ENCODE peak calls at places on chromosomes 1 and 21, in ten cellular contexts. X, E, O, C, Q, H, R, M, P and A are unnamed samples.

GRCh38 chr21:41465176-41465781 is 39.2 kb downstream of the MX1 start:
- DNase-seq in X (no peak), E (no peak), O (no peak), C (no peak), Q (no peak), H (no peak), R (no peak), M (no peak), P (no peak), A (no peak)

GRCh38 chr1:15950763-15951295 is 25.1 kb downstream of the ZBTB17 start:
- DNase-seq in X (no peak), E (no peak), O (peak; percentile 80), C (no peak), Q (no peak), H (peak; percentile 77), R (no peak), M (no peak), P (peak; percentile 66), A (no peak)

GRCh38 chr1:235411489-235412486 is 44.6 kb downstream of the TBCE start:
- DNase-seq in X (peak; percentile 54), E (no peak), O (peak; percentile 15), C (no peak), Q (no peak), H (no peak), R (no peak), M (peak; percentile 12), P (no peak), A (peak; percentile 50)

GRCh38 chr1:2373551-2374259 is 17.6 kb downstream of the MORN1 start:
- DNase-seq in X (no peak), E (no peak), O (no peak), C (no peak), Q (no peak), H (no peak), R (no peak), M (no peak), P (no peak), A (peak; percentile 31)

GRCh38 chr21:34845521-34846213 is 176.9 kb downstream of the CLIC6 start:
- DNase-seq in X (peak; percentile 65), E (no peak), O (peak; percentile 95), C (peak; percentile 73), Q (no peak), H (peak; percentile 85), R (peak; percentile 80), M (peak; percentile 28), P (no peak), A (peak; percentile 41)

GRCh38 chr1:153565529-153566374 is at the start of gene S100A2:
- DNase-seq in X (peak; percentile 61), E (peak; percentile 88), O (peak; percentile 96), C (no peak), Q (no peak), H (peak; percentile 84), R (peak; percentile 54), M (peak; percentile 40), P (peak; percentile 39), A (peak; percentile 67)

GRCh38 chr1:3494321-3495308 is 40.1 kb downstream of the ARHGEF16 start:
- DNase-seq in X (no peak), E (no peak), O (no peak), C (no peak), Q (no peak), H (no peak), R (no peak), M (no peak), P (no peak), A (no peak)

GRCh38 chr1:205271277-205271676 is 43.5 kb downstream of the TMCC2 start:
- DNase-seq in X (no peak), E (no peak), O (peak; percentile 52), C (no peak), Q (no peak), H (peak; percentile 51), R (no peak), M (no peak), P (no peak), A (no peak)

GRCh38 chr1:42017259-42017658 is 98.5 kb upstream of the HIVEP3 start:
- DNase-seq in X (no peak), E (no peak), O (no peak), C (peak; percentile 33), Q (no peak), H (no peak), R (peak; percentile 75), M (no peak), P (no peak), A (no peak)

GRCh38 chr1:38131024-38131585 is 84.5 kb upstream of the POU3F1 start:
- DNase-seq in X (no peak), E (no peak), O (peak; percentile 50), C (no peak), Q (no peak), H (no peak), R (no peak), M (no peak), P (no peak), A (no peak)

GRCh38 chr1:116067564-116067887 is 43.7 kb upstream of the MAB21L3 start:
- DNase-seq in X (no peak), E (no peak), O (peak; percentile 63), C (no peak), Q (peak; percentile 14), H (peak; percentile 65), R (no peak), M (peak; percentile 14), P (no peak), A (no peak)

GRCh38 chr1:8789314-8790214 is 27.9 kb downstream of the RERE start:
- DNase-seq in X (no peak), E (no peak), O (no peak), C (no peak), Q (no peak), H (no peak), R (no peak), M (no peak), P (no peak), A (no peak)

GRCh38 chr1:217134857-217135568 is 411.8 kb upstream of the ESRRG start:
- DNase-seq in X (no peak), E (no peak), O (peak; percentile 12), C (no peak), Q (peak; percentile 25), H (no peak), R (no peak), M (peak; percentile 22), P (no peak), A (no peak)

GRCh38 chr1:241896670-241896962 is 48.6 kb downstream of the EXO1 start:
- DNase-seq in X (no peak), E (no peak), O (no peak), C (no peak), Q (no peak), H (no peak), R (no peak), M (no peak), P (no peak), A (no peak)
- TF ChIP-seq CTCF in X (no peak), E (no peak), O (no peak), C (no peak), Q (no peak), H (no peak), R (no peak), M (no peak), P (peak; percentile 8), A (no peak)

GRCh38 chr1:29687166-29687565 is 450.8 kb downstream of the PTPRU start:
- DNase-seq in X (no peak), E (no peak), O (no peak), C (no peak), Q (no peak), H (peak; percentile 24), R (no peak), M (no peak), P (no peak), A (no peak)

GRCh38 chr1:29684141-29684540 is 447.8 kb downstream of the PTPRU start:
- DNase-seq in X (peak; percentile 6), E (no peak), O (no peak), C (no peak), Q (no peak), H (no peak), R (no peak), M (no peak), P (no peak), A (no peak)

GRCh38 chr1:29685387-29685786 is 449.1 kb downstream of the PTPRU start:
- DNase-seq in X (no peak), E (no peak), O (no peak), C (no peak), Q (no peak), H (no peak), R (no peak), M (no peak), P (no peak), A (no peak)

GRCh38 chr1:29687601-29688244 is 451.4 kb downstream of the PTPRU start:
- DNase-seq in X (no peak), E (no peak), O (peak; percentile 78), C (no peak), Q (no peak), H (no peak), R (no peak), M (no peak), P (no peak), A (no peak)

GRCh38 chr1:29686012-29686930 is 449.9 kb downstream of the PTPRU start:
- DNase-seq in X (no peak), E (no peak), O (no peak), C (no peak), Q (no peak), H (no peak), R (no peak), M (no peak), P (no peak), A (no peak)
- TF ChIP-seq CTCF in X (no peak), E (no peak), O (no peak), C (no peak), Q (no peak), H (no peak), R (no peak), M (no peak), P (no peak), A (no peak)

GRCh38 chr1:164771001-164771550 is 212.1 kb downstream of the PBX1 start:
- DNase-seq in X (no peak), E (no peak), O (peak; percentile 67), C (no peak), Q (no peak), H (no peak), R (no peak), M (no peak), P (no peak), A (no peak)

GRCh38 chr1:164773146-164773545 is 214.2 kb downstream of the PBX1 start:
- DNase-seq in X (no peak), E (no peak), O (no peak), C (no peak), Q (no peak), H (no peak), R (no peak), M (no peak), P (no peak), A (no peak)

GRCh38 chr1:164774413-164774812 is 215.4 kb downstream of the PBX1 start:
- DNase-seq in X (no peak), E (no peak), O (no peak), C (no peak), Q (no peak), H (no peak), R (no peak), M (peak; percentile 31), P (no peak), A (no peak)

GRCh38 chr1:164771568-164772350 is 212.8 kb downstream of the PBX1 start:
- DNase-seq in X (no peak), E (no peak), O (peak; percentile 88), C (no peak), Q (no peak), H (peak; percentile 75), R (no peak), M (peak; percentile 61), P (no peak), A (no peak)

GRCh38 chr1:164772635-164773034 is 213.7 kb downstream of the PBX1 start:
- DNase-seq in X (peak; percentile 69), E (peak; percentile 47), O (peak; percentile 99), C (no peak), Q (peak; percentile 45), H (peak; percentile 84), R (peak; percentile 31), M (peak; percentile 83), P (no peak), A (peak; percentile 68)
- TF ChIP-seq CTCF in X (no peak), E (no peak), O (no peak), C (no peak), Q (no peak), H (no peak), R (no peak), M (no peak), P (no peak), A (no peak)

GRCh38 chr1:152189657-152190442 is 30.8 kb upstream of the RPTN start:
- DNase-seq in X (peak; percentile 54), E (peak; percentile 70), O (peak; percentile 57), C (peak; percentile 81), Q (peak; percentile 54), H (peak; percentile 75), R (peak; percentile 71), M (peak; percentile 66), P (peak; percentile 71), A (peak; percentile 68)
- TF ChIP-seq CTCF in X (peak; percentile 60), E (peak; percentile 89), O (peak; percentile 74), C (peak; percentile 40), Q (peak; percentile 71), H (peak; percentile 74), R (peak; percentile 78), M (peak; percentile 69), P (peak; percentile 87), A (peak; percentile 53)